ENCODE peak calls at places on chromosomes 6 and 20, in nine cellular contexts. Q is ovary; R is choroid plexus epithelial cell; H is foreskin fibroblast; O is brain microvascular endothelial cell; Y is CD8-positive, alpha-beta T cell; T is stomach; L is HCT116; A is B cell. U is an unnamed sample.

GRCh38 chr20:6909608-6910007 is 142.1 kb downstream of the BMP2 start:
- DNase-seq in Q (no peak), R (no peak), H (no peak), O (no peak), Y (no peak), T (no peak), L (no peak), A (no peak), U (no peak)

GRCh38 chr20:32510601-32511357 is 74.4 kb downstream of the NOL4L start:
- DNase-seq in Q (no peak), R (peak; percentile 70), H (no peak), O (peak; percentile 4), Y (no peak), T (peak; percentile 58), L (no peak), A (no peak), U (no peak)

GRCh38 chr6:95318137-95318536 is 259.2 kb upstream of the MANEA start:
- DNase-seq in Q (no peak), R (no peak), H (no peak), O (no peak), Y (no peak), T (no peak), L (no peak), A (no peak), U (no peak)

GRCh38 chr6:52285174-52286068 is 879 bp upstream of the MCM3 start:
- DNase-seq in Q (no peak), R (no peak), H (peak; percentile 31), O (no peak), Y (no peak), T (no peak), L (no peak), A (no peak), U (no peak)

GRCh38 chr20:23096073-23096472 is 9.9 kb upstream of the CD93 start:
- DNase-seq in Q (no peak), R (no peak), H (no peak), O (no peak), Y (no peak), T (no peak), L (no peak), A (no peak), U (no peak)

GRCh38 chr20:23519556-23519955 is 28.6 kb downstream of the CST8 start:
- DNase-seq in Q (no peak), R (no peak), H (no peak), O (no peak), Y (no peak), T (no peak), L (no peak), A (no peak), U (no peak)

GRCh38 chr20:62487125-62487524 is 11.3 kb upstream of the GATA5 start:
- DNase-seq in Q (no peak), R (no peak), H (no peak), O (no peak), Y (no peak), T (no peak), L (no peak), A (no peak), U (no peak)

GRCh38 chr6:145294942-145295341 is 440.4 kb downstream of the EPM2A start:
- DNase-seq in Q (no peak), R (no peak), H (no peak), O (no peak), Y (no peak), T (no peak), L (no peak), A (no peak), U (no peak)

DNA sequence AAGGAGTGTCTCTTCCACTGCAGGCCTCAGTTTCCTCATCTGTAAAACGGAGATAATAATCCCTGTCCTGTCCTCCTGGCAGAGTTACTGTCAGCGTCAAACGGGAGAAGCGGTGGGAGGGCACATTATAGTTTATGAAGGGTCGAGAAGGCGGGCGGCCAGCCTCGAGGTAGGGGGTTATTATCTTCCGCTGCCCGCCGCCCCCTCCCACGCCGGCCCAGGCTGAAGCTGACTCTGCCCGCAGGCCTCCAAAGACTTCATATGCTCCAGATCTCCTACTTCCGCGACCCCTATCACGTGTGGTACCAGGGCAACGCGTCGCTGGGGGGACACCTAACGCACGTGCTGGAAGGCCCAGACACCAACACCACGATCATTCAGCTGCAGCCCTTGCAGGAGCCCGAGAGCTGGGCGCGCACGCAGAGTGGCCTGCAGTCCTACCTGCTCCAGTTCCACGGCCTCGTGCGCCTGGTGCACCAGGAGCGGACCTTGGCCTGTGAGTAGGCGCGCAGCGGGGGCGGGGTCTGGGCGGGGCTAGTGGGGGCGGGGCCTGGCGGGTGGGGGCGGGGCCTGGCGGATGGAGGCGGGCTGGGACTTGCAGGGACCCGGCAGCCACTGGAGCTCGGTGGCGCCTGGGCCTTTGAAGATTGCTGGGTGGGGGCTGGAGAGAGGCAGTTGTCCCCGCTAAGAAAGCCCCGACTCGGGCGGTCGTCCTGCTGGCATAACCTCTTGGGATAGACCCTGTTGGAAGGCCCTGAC is 2.8 kb downstream of the PROCR start:
- DNase-seq in Q (no peak), R (peak; percentile 14), H (no peak), O (no peak), Y (no peak), T (peak; percentile 64), L (no peak), A (no peak), U (no peak)
- TF ChIP-seq CTCF in Q (no peak), R (no peak), H (no peak), O (no peak), Y (no peak), T (no peak), L (no peak), A (no peak), U (no peak)

DNA sequence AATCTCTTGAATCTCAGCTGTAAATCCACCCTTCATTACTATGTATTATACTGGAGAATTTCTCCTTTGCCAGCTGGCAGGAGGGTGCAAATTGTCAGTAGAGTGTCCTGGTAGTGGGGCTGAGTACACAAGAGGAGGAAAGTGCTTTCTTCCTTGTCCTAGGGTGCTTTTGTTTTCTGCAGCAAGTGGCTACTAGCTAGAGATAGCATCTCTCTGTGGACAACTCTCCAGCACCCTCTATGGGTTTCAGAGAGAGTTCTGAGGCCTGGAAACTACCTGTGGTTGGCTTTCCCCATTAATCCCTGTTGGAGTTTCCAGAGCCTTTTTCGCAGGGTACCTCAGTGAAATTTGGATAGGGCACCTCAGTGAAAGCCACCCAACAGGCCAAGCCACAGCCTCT is 422.5 kb upstream of the RGS17 start:
- DNase-seq in Q (no peak), R (peak; percentile 51), H (no peak), O (peak; percentile 12), Y (no peak), T (no peak), L (peak; percentile 7), A (no peak), U (no peak)
- TF ChIP-seq CTCF in Q (no peak), R (peak; percentile 75), H (peak; percentile 18), O (peak; percentile 70), Y (no peak), T (no peak), L (peak; percentile 50), A (no peak), U (peak; percentile 40)

GRCh38 chr6:136289327-136289578 is 393 bp downstream of the BCLAF1 start:
- DNase-seq in Q (peak; percentile 91), R (peak; percentile 93), H (peak; percentile 82), O (peak; percentile 85), Y (peak; percentile 92), T (peak; percentile 93), L (peak; percentile 76), A (peak; percentile 93), U (peak; percentile 52)

GRCh38 chr6:136289579-136290405 is at the start of gene BCLAF1:
- DNase-seq in Q (peak; percentile 100), R (peak; percentile 100), H (peak; percentile 99), O (peak; percentile 100), Y (peak; percentile 99), T (peak; percentile 100), L (peak; percentile 97), A (peak; percentile 100), U (peak; percentile 96)

GRCh38 chr6:136284909-136285308 is 4.7 kb downstream of the BCLAF1 start:
- DNase-seq in Q (no peak), R (peak; percentile 56), H (peak; percentile 39), O (no peak), Y (no peak), T (no peak), L (no peak), A (no peak), U (peak; percentile 3)

GRCh38 chr6:136290406-136291010 is 862 bp upstream of the BCLAF1 start:
- DNase-seq in Q (peak; percentile 65), R (peak; percentile 87), H (peak; percentile 91), O (peak; percentile 72), Y (peak; percentile 82), T (peak; percentile 78), L (peak; percentile 51), A (peak; percentile 85), U (peak; percentile 20)

GRCh38 chr6:136288566-136289326 is 900 bp downstream of the BCLAF1 start:
- DNase-seq in Q (peak; percentile 57), R (peak; percentile 97), H (peak; percentile 91), O (peak; percentile 97), Y (peak; percentile 91), T (peak; percentile 76), L (peak; percentile 34), A (peak; percentile 93), U (peak; percentile 44)
- TF ChIP-seq CTCF in Q (no peak), R (peak; percentile 27), H (no peak), O (peak; percentile 38), Y (no peak), T (peak; percentile 16), L (peak; percentile 23), A (peak; percentile 18), U (no peak)

DNA sequence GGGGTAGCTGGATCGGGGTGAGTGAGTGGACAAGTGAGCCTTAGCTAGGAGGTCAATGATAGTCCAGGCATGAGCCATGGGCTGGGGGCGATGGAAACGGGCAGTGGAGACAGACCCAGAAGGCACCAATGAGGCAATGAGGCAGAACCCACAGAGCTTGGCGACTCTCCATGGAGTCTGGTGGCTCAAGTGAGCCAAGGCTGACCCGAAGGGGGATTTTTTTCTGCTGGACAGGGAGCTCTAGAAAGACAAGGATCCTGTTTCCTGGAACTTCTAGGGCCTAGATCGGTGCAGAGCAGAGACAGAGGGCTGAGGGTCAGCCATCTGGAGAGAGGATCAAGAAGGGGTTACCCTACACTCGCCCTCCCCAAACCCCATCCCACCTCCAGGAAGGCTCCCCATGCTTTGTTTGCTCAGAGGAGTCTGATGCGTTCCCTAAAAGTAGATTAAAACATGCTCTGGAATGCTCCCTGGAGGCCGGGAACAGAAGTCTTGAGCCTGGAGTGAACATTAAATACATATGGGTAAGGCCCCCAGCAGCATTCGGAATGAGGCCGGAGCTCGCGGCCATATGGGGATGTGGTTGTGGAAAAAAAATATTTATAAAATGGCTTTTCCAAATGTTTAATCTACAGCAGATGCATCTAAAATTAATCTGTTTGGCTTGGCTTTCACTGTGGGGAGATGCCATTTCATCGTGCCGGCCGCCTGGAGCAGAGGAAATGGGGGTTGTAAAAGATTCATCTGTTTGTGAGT is 237.8 kb upstream of the PMEPA1 start:
- DNase-seq in Q (no peak), R (peak; percentile 15), H (peak; percentile 84), O (peak; percentile 52), Y (no peak), T (no peak), L (no peak), A (no peak), U (peak; percentile 90)
- TF ChIP-seq CTCF in Q (no peak), R (no peak), H (peak; percentile 34), O (peak; percentile 51), Y (no peak), T (no peak), L (no peak), A (no peak), U (peak; percentile 29)

U was measured in HFF-Myc.